ENCODE peak calls at places on chromosomes 13 and 19, in nine cellular contexts. One of them, this sample, is unnamed.
A peak's percentile ranks its signal among the peaks of the same experiment; 100 is the strongest.

GRCh38 chr13:99386911-99387788 is 80.0 kb upstream of the GPR183 start:
- DNase-seq in AG10803: no peak
- DNase-seq in adrenal gland: peak; percentile 65
- DNase-seq in body of pancreas: no peak
- DNase-seq in uterus: no peak
- DNase-seq in prostate gland: no peak
- DNase-seq in AG09309: no peak
- DNase-seq in colonic mucosa: peak; percentile 70
- DNase-seq in astrocyte: no peak
- DNase-seq in this sample: peak; percentile 22

GRCh38 chr19:51096473-51097165 is 11.6 kb downstream of the CTU1 start:
- DNase-seq in AG10803: no peak
- DNase-seq in adrenal gland: no peak
- DNase-seq in body of pancreas: no peak
- DNase-seq in uterus: no peak
- DNase-seq in prostate gland: no peak
- DNase-seq in AG09309: no peak
- DNase-seq in colonic mucosa: no peak
- DNase-seq in astrocyte: no peak
- DNase-seq in this sample: peak; percentile 10

GRCh38 chr19:11361037-11361770 is 6.0 kb downstream of the PLPPR2 start:
- DNase-seq in AG10803: no peak
- DNase-seq in adrenal gland: peak; percentile 68
- DNase-seq in body of pancreas: peak; percentile 79
- DNase-seq in uterus: no peak
- DNase-seq in prostate gland: no peak
- DNase-seq in AG09309: no peak
- DNase-seq in colonic mucosa: peak; percentile 98
- DNase-seq in astrocyte: no peak
- DNase-seq in this sample: no peak

GRCh38 chr19:10699650-10700335 is 1.4 kb upstream of the QTRT1 start:
- DNase-seq in AG10803: peak; percentile 50
- DNase-seq in adrenal gland: peak; percentile 65
- DNase-seq in body of pancreas: peak; percentile 59
- DNase-seq in uterus: no peak
- DNase-seq in prostate gland: peak; percentile 52
- DNase-seq in AG09309: no peak
- DNase-seq in colonic mucosa: peak; percentile 76
- DNase-seq in astrocyte: peak; percentile 12
- DNase-seq in this sample: peak; percentile 76

GRCh38 chr19:47794526-47794925 is 9.8 kb downstream of the TPRX1 start:
- DNase-seq in AG10803: no peak
- DNase-seq in adrenal gland: no peak
- DNase-seq in body of pancreas: no peak
- DNase-seq in uterus: no peak
- DNase-seq in prostate gland: no peak
- DNase-seq in AG09309: no peak
- DNase-seq in colonic mucosa: no peak
- DNase-seq in astrocyte: no peak
- DNase-seq in this sample: no peak

GRCh38 chr19:23312515-23312914 is 62.3 kb upstream of the ZNF724 start:
- DNase-seq in AG10803: no peak
- DNase-seq in adrenal gland: no peak
- DNase-seq in body of pancreas: no peak
- DNase-seq in uterus: no peak
- DNase-seq in prostate gland: no peak
- DNase-seq in AG09309: no peak
- DNase-seq in colonic mucosa: no peak
- DNase-seq in astrocyte: no peak
- DNase-seq in this sample: no peak

GRCh38 chr13:51731759-51732158 is 72.2 kb downstream of the DHRS12 start:
- DNase-seq in AG10803: peak; percentile 86
- DNase-seq in adrenal gland: no peak
- DNase-seq in body of pancreas: no peak
- DNase-seq in uterus: no peak
- DNase-seq in prostate gland: no peak
- DNase-seq in AG09309: peak; percentile 52
- DNase-seq in colonic mucosa: no peak
- DNase-seq in astrocyte: no peak
- DNase-seq in this sample: peak; percentile 81

GRCh38 chr19:51022526-51022925 is 3.0 kb upstream of the KLK10 start:
- DNase-seq in AG10803: no peak
- DNase-seq in adrenal gland: no peak
- DNase-seq in body of pancreas: no peak
- DNase-seq in uterus: no peak
- DNase-seq in prostate gland: no peak
- DNase-seq in AG09309: no peak
- DNase-seq in colonic mucosa: no peak
- DNase-seq in astrocyte: no peak
- DNase-seq in this sample: no peak

GRCh38 chr13:98349731-98350305 is 172.7 kb upstream of the RNF113B start:
- DNase-seq in AG10803: no peak
- DNase-seq in adrenal gland: peak; percentile 25
- DNase-seq in body of pancreas: peak; percentile 39
- DNase-seq in uterus: no peak
- DNase-seq in prostate gland: no peak
- DNase-seq in AG09309: no peak
- DNase-seq in colonic mucosa: no peak
- DNase-seq in astrocyte: no peak
- DNase-seq in this sample: no peak

GRCh38 chr19:8459520-8460260 is 14.9 kb downstream of the HNRNPM start:
- DNase-seq in AG10803: peak; percentile 72
- DNase-seq in adrenal gland: no peak
- DNase-seq in body of pancreas: no peak
- DNase-seq in uterus: no peak
- DNase-seq in prostate gland: no peak
- DNase-seq in AG09309: no peak
- DNase-seq in colonic mucosa: no peak
- DNase-seq in astrocyte: peak; percentile 75
- DNase-seq in this sample: peak; percentile 59

GRCh38 chr19:1042689-1043511 is 3.0 kb downstream of the ABCA7 start:
- DNase-seq in AG10803: no peak
- DNase-seq in adrenal gland: no peak
- DNase-seq in body of pancreas: no peak
- DNase-seq in uterus: no peak
- DNase-seq in prostate gland: no peak
- DNase-seq in AG09309: no peak
- DNase-seq in colonic mucosa: peak; percentile 33
- DNase-seq in astrocyte: no peak
- DNase-seq in this sample: no peak

DNA sequence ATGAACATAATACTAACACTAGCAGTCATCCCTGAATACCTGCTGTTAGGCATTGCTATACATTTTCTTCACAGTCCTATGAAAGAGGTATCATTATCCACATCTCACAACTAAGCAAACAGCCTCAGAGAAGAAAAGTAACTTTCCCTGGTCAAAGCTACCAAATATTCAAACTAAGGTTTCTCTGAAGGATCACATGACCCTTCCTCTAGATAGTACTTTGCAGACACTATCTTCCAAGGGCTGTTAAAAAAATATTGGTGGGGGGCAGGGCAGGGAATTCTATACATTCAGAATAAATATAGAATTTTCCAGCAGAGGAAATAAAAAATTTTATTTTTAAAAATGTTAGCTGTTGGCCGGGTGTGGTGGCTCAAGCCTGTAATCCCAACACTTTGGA is 3.1 kb downstream of the SLC25A30 start:
- DNase-seq in AG10803: no peak
- DNase-seq in adrenal gland: no peak
- DNase-seq in body of pancreas: no peak
- DNase-seq in uterus: no peak
- DNase-seq in prostate gland: no peak
- DNase-seq in AG09309: no peak
- DNase-seq in colonic mucosa: no peak
- DNase-seq in astrocyte: no peak
- DNase-seq in this sample: no peak
- H3K4me3 ChIP-seq in AG10803: peak overlapping the region; percentile 47
- H3K4me3 ChIP-seq in adrenal gland: no peak overlapping the region
- H3K4me3 ChIP-seq in body of pancreas: no peak overlapping the region
- H3K4me3 ChIP-seq in uterus: no peak overlapping the region
- H3K4me3 ChIP-seq in prostate gland: peak overlapping the region; percentile 13
- H3K4me3 ChIP-seq in AG09309: no peak overlapping the region
- H3K4me3 ChIP-seq in colonic mucosa: no peak overlapping the region
- H3K4me3 ChIP-seq in astrocyte: peak overlapping the region; percentile 44
- H3K4me3 ChIP-seq in this sample: peak overlapping the region; percentile 24

GRCh38 chr13:40082644-40083043 is 427.2 kb downstream of the COG6 start:
- DNase-seq in AG10803: no peak
- DNase-seq in adrenal gland: peak; percentile 15
- DNase-seq in body of pancreas: peak; percentile 34
- DNase-seq in uterus: no peak
- DNase-seq in prostate gland: no peak
- DNase-seq in AG09309: no peak
- DNase-seq in colonic mucosa: no peak
- DNase-seq in astrocyte: peak; percentile 92
- DNase-seq in this sample: peak; percentile 94
- TF ChIP-seq CTCF in AG10803: no peak
- TF ChIP-seq CTCF in adrenal gland: peak; percentile 8
- TF ChIP-seq CTCF in body of pancreas: no peak
- TF ChIP-seq CTCF in uterus: no peak
- TF ChIP-seq CTCF in prostate gland: no peak
- TF ChIP-seq CTCF in AG09309: no peak
- TF ChIP-seq CTCF in colonic mucosa: no peak
- TF ChIP-seq CTCF in astrocyte: peak; percentile 15
- TF ChIP-seq CTCF in this sample: peak; percentile 39

DNA sequence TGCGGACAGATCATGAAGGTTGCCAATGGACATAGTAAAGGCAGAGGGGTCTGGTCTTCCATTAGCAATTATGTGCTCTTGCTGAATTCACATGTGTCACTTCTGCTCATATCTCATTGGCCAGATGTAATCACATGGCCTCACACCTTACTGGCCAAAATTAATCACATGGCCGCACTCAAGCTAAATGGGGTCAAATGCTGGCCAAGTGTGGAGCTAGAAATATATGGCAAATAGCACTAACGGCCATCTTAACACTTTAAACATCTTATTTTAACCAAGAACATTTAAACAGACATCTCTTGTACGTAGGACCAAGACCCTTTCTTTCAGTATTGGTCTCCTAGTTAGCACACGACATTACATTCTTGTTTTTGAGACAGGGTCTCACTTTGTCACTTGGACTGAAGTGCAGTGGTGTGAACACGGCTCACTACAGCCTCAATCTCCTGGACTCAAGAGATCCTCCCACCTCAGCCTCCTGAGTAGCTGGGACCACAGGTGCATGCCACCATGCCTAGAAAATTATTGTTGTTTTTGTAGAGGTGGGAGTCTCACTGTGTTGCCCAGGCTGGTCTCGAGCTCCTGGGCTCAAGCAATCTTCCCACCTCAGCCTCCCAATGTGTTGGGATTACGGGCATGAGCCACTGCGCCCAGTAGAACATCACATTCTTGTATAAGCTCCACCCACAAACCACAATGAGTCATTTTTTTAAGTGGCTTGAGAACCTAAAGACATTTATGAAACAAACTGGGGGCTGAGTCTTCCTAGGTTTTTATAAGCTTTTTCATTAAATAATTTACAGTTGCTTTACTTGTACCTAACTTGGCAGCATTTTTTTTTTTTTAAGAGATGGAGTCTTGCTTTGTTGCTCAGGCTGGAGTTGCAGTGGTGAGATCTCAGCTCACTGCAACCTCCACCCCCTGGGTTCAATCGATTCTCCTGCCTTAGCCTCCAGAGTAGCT is 2.9 kb upstream of the PTOV1 start:
- DNase-seq in AG10803: peak; percentile 82
- DNase-seq in adrenal gland: no peak
- DNase-seq in body of pancreas: no peak
- DNase-seq in uterus: no peak
- DNase-seq in prostate gland: no peak
- DNase-seq in AG09309: peak; percentile 80
- DNase-seq in colonic mucosa: no peak
- DNase-seq in astrocyte: peak; percentile 91
- DNase-seq in this sample: peak; percentile 85
- H3K4me3 ChIP-seq in AG10803: no peak overlapping the region
- H3K4me3 ChIP-seq in adrenal gland: no peak overlapping the region
- H3K4me3 ChIP-seq in body of pancreas: no peak overlapping the region
- H3K4me3 ChIP-seq in uterus: no peak overlapping the region
- H3K4me3 ChIP-seq in prostate gland: no peak overlapping the region
- H3K4me3 ChIP-seq in AG09309: no peak overlapping the region
- H3K4me3 ChIP-seq in colonic mucosa: no peak overlapping the region
- H3K4me3 ChIP-seq in astrocyte: no peak overlapping the region
- H3K4me3 ChIP-seq in this sample: no peak overlapping the region

GRCh38 chr13:102774210-102774560 is 599 bp upstream of the TEX30 start:
- DNase-seq in AG10803: no peak
- DNase-seq in adrenal gland: peak; percentile 11
- DNase-seq in body of pancreas: peak; percentile 14
- DNase-seq in uterus: peak; percentile 20
- DNase-seq in prostate gland: no peak
- DNase-seq in AG09309: no peak
- DNase-seq in colonic mucosa: no peak
- DNase-seq in astrocyte: no peak
- DNase-seq in this sample: no peak

GRCh38 chr13:102774596-102775375 is 1.2 kb upstream of the TEX30 start:
- DNase-seq in AG10803: no peak
- DNase-seq in adrenal gland: no peak
- DNase-seq in body of pancreas: no peak
- DNase-seq in uterus: no peak
- DNase-seq in prostate gland: no peak
- DNase-seq in AG09309: no peak
- DNase-seq in colonic mucosa: no peak
- DNase-seq in astrocyte: no peak
- DNase-seq in this sample: no peak

GRCh38 chr13:102771298-102772041 is 2.1 kb downstream of the TEX30 start:
- DNase-seq in AG10803: no peak
- DNase-seq in adrenal gland: no peak
- DNase-seq in body of pancreas: no peak
- DNase-seq in uterus: no peak
- DNase-seq in prostate gland: no peak
- DNase-seq in AG09309: no peak
- DNase-seq in colonic mucosa: no peak
- DNase-seq in astrocyte: no peak
- DNase-seq in this sample: no peak

GRCh38 chr13:102772042-102772425 is 1.6 kb downstream of the TEX30 start:
- DNase-seq in AG10803: no peak
- DNase-seq in adrenal gland: no peak
- DNase-seq in body of pancreas: no peak
- DNase-seq in uterus: no peak
- DNase-seq in prostate gland: no peak
- DNase-seq in AG09309: no peak
- DNase-seq in colonic mucosa: no peak
- DNase-seq in astrocyte: no peak
- DNase-seq in this sample: no peak

GRCh38 chr13:102773441-102774209 is at the start of gene TEX30:
- DNase-seq in AG10803: peak; percentile 81
- DNase-seq in adrenal gland: peak; percentile 83
- DNase-seq in body of pancreas: peak; percentile 84
- DNase-seq in uterus: peak; percentile 70
- DNase-seq in prostate gland: peak; percentile 66
- DNase-seq in AG09309: peak; percentile 13
- DNase-seq in colonic mucosa: peak; percentile 83
- DNase-seq in astrocyte: peak; percentile 69
- DNase-seq in this sample: peak; percentile 84
- TF ChIP-seq CTCF in AG10803: no peak
- TF ChIP-seq CTCF in adrenal gland: no peak
- TF ChIP-seq CTCF in body of pancreas: no peak
- TF ChIP-seq CTCF in uterus: peak; percentile 34
- TF ChIP-seq CTCF in prostate gland: no peak
- TF ChIP-seq CTCF in AG09309: no peak
- TF ChIP-seq CTCF in colonic mucosa: no peak
- TF ChIP-seq CTCF in astrocyte: no peak
- TF ChIP-seq CTCF in this sample: no peak

GRCh38 chr13:40668335-40668734 is 1.9 kb upstream of the FOXO1 start:
- DNase-seq in AG10803: no peak
- DNase-seq in adrenal gland: peak; percentile 20
- DNase-seq in body of pancreas: no peak
- DNase-seq in uterus: peak; percentile 54
- DNase-seq in prostate gland: peak; percentile 12
- DNase-seq in AG09309: no peak
- DNase-seq in colonic mucosa: peak; percentile 57
- DNase-seq in astrocyte: no peak
- DNase-seq in this sample: no peak
- H3K4me3 ChIP-seq in AG10803: no peak overlapping the region
- H3K4me3 ChIP-seq in adrenal gland: no peak overlapping the region
- H3K4me3 ChIP-seq in body of pancreas: no peak overlapping the region
- H3K4me3 ChIP-seq in uterus: peak overlapping the region; percentile 99
- H3K4me3 ChIP-seq in prostate gland: no peak overlapping the region
- H3K4me3 ChIP-seq in AG09309: no peak overlapping the region
- H3K4me3 ChIP-seq in colonic mucosa: no peak overlapping the region
- H3K4me3 ChIP-seq in astrocyte: no peak overlapping the region
- H3K4me3 ChIP-seq in this sample: no peak overlapping the region

This sample was measured in fibroblast of pulmonary artery.